ENCODE peak calls at places on chromosome 15, in four cellular contexts. L is mucosa of descending colon; P is CD4-positive, alpha-beta memory T cell; R is CD8-positive, alpha-beta T cell. F is an unnamed sample.

GRCh38 chr15:78761891-78762385 is 49.3 kb downstream of the ADAMTS7 start:
- DNase-seq in L (peak; percentile 45), P (no peak), R (no peak), F (no peak)

GRCh38 chr15:85704720-85705119 is 90.0 kb downstream of the KLHL25 start:
- DNase-seq in L (no peak), P (no peak), R (no peak), F (no peak)

GRCh38 chr15:60982249-60982932 is 246.7 kb downstream of the RORA start:
- DNase-seq in L (no peak), P (no peak), R (no peak), F (no peak)

GRCh38 chr15:34708422-34708821 is 46.4 kb downstream of the GJD2 start:
- DNase-seq in L (no peak), P (no peak), R (no peak), F (no peak)

GRCh38 chr15:40053234-40054055 is 14.5 kb upstream of the SRP14 start:
- DNase-seq in L (peak; percentile 45), P (no peak), R (no peak), F (no peak)

GRCh38 chr15:57440799-57441198 is 64.5 kb downstream of the CGNL1 start:
- DNase-seq in L (no peak), P (no peak), R (no peak), F (no peak)

GRCh38 chr15:67835349-67836133 is 4.3 kb downstream of the RNU6-1 start:
- DNase-seq in L (peak; percentile 57), P (no peak), R (no peak), F (no peak)

GRCh38 chr15:99016680-99017321 is 9.2 kb upstream of the PGPEP1L start:
- DNase-seq in L (no peak), P (no peak), R (no peak), F (no peak)

GRCh38 chr15:93302080-93302765 is 213.2 kb upstream of the RGMA start:
- DNase-seq in L (no peak), P (no peak), R (no peak), F (no peak)

GRCh38 chr15:93460717-93461116 is 371.7 kb upstream of the RGMA start:
- DNase-seq in L (no peak), P (no peak), R (no peak), F (no peak)

GRCh38 chr15:68620721-68621528 is 42.1 kb downstream of the CORO2B start:
- DNase-seq in L (peak; percentile 79), P (no peak), R (no peak), F (no peak)

GRCh38 chr15:100192092-100192695 is 149.6 kb downstream of the ADAMTS17 start:
- DNase-seq in L (no peak), P (no peak), R (no peak), F (no peak)

GRCh38 chr15:51765751-51766150 is 14.4 kb downstream of the TMOD2 start:
- DNase-seq in L (no peak), P (no peak), R (no peak), F (no peak)

GRCh38 chr15:57521503-57521902 is 70.2 kb upstream of the MYZAP start:
- DNase-seq in L (no peak), P (no peak), R (no peak), F (no peak)

GRCh38 chr15:32852771-32853170 is 135.0 kb downstream of the GREM1 start:
- DNase-seq in L (no peak), P (no peak), R (no peak), F (no peak)

GRCh38 chr15:87959658-87960057 is 296.9 kb downstream of the NTRK3 start:
- DNase-seq in L (no peak), P (no peak), R (no peak), F (no peak)

GRCh38 chr15:40048155-40048792 is 9.3 kb upstream of the SRP14 start:
- DNase-seq in L (peak; percentile 81), P (peak; percentile 19), R (no peak), F (no peak)

GRCh38 chr15:58019503-58020376 is 45.8 kb downstream of the ALDH1A2 start:
- DNase-seq in L (no peak), P (no peak), R (no peak), F (no peak)

GRCh38 chr15:31326729-31327673 is at the start of gene KLF13:
- DNase-seq in L (peak; percentile 88), P (no peak), R (peak; percentile 72), F (peak; percentile 58)

GRCh38 chr15:35184646-35185045 is 99.6 kb upstream of the NANOGP8 start:
- DNase-seq in L (no peak), P (no peak), R (no peak), F (no peak)

GRCh38 chr15:60757831-60758570 is 279.1 kb upstream of the ICE2 start:
- DNase-seq in L (no peak), P (no peak), R (no peak), F (no peak)

GRCh38 chr15:56886450-56886856 is 32.0 kb upstream of the TCF12 start:
- DNase-seq in L (no peak), P (no peak), R (no peak), F (no peak)

GRCh38 chr15:69607101-69607500 is 154.5 kb downstream of the RPLP1 start:
- DNase-seq in L (no peak), P (no peak), R (no peak), F (no peak)

GRCh38 chr15:101126618-101127502 is 125.0 kb downstream of the CHSY1 start:
- DNase-seq in L (no peak), P (no peak), R (no peak), F (no peak)

GRCh38 chr15:36778516-36778915 is 199.1 kb downstream of the CDIN1 start:
- DNase-seq in L (no peak), P (no peak), R (no peak), F (no peak)

GRCh38 chr15:74122403-74123130 is 7.8 kb upstream of the ISLR2 start:
- DNase-seq in L (no peak), P (no peak), R (no peak), F (no peak)

GRCh38 chr15:45849136-45849535 is 214.3 kb downstream of the SQOR start:
- DNase-seq in L (no peak), P (no peak), R (no peak), F (no peak)

GRCh38 chr15:77123854-77124253 is 52.9 kb upstream of the TSPAN3 start:
- DNase-seq in L (no peak), P (no peak), R (no peak), F (no peak)

DNA sequence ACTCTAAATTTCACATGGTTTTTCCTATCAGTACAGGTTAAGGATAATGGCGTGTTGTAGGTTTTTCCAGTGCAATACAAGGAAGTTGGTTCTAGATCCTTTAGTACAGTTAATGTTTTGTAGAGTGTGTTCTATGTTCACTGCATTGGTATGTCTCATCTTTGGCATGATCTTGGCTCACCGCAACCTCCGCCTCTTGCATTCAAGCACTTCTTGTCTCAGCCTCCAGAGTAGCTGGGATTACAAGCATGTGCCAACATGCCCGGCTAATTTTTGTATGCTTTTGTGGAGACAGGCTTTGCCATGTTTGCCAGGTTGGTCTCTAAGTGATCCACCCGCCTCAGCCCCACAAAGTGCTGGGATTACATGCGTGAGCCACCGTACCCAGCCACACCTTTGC is 30.4 kb downstream of the SNRPN start:
- DNase-seq in L (no peak), P (no peak), R (no peak), F (no peak)
- H3K9me3 ChIP-seq in L (peaks cover 82% of the 10 kb centered on the region), P (no peaks in the 10 kb centered on the region), R (peaks cover 35% of the 10 kb centered on the region), F (peaks cover 4% of the 10 kb centered on the region)

DNA sequence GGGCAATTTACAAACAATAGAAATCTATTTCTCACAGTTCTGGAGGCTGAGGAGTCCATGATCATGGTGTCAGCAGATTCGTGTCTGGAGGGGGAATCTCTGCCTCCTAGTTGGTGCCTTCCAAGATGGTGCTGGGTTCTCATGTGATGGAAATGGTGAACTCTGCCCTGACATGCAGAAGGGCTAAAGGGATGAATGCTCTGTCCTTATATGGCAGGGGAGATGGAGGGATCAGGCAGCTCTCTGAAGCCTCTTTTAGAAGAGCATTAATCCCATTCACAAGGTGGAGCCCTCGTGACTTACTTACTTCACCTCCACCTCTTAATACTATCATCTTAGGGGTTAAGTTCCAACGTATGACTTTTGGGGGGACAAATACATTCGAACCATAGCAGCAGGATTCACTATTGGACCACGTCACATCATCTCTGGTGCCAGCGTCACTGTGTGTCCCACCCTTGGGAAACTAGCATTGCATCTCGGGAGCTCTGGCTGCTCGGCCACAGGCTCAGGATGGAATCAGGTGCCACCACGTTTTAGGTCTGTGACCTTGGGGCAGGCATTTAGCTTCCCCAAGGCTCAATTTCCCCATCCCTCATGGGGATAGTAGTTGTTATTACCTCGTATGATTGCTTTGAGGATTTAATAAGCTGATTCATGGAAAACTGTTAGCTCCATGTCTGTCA is 53.0 kb downstream of the SV2B start:
- DNase-seq in L (no peak), P (no peak), R (no peak), F (no peak)
- H3K9me3 ChIP-seq in L (no peaks in the 10 kb centered on the region), P (no peaks in the 10 kb centered on the region), R (no peaks in the 10 kb centered on the region), F (no peaks in the 10 kb centered on the region)

GRCh38 chr15:25242957-25243799 is 195.6 kb downstream of the UBE3A start:
- DNase-seq in L (peak; percentile 25), P (no peak), R (no peak), F (peak; percentile 3)
- H3K9me3 ChIP-seq in L (peaks cover 93% of the 10 kb centered on the region), P (no peaks in the 10 kb centered on the region), R (no peaks in the 10 kb centered on the region), F (no peaks in the 10 kb centered on the region)

DNA sequence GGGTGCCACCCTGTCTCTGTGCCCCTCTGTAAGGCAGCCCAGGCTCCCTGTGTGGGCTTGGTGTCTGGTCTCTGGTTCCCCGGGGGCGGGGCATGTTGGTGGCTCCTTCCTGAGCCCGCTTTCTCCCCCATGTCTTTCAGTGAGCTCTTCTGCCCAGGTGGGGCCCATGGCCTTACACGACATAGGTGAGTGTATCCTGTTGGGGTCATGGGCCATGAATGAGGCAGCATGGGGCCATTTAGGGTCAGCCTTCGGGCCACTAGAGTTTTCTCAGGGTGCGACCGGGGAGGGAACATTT is 195.1 kb downstream of the UBE3A start:
- DNase-seq in L (peak; percentile 18), P (no peak), R (no peak), F (no peak)
- H3K9me3 ChIP-seq in L (peaks cover 92% of the 10 kb centered on the region), P (no peaks in the 10 kb centered on the region), R (no peaks in the 10 kb centered on the region), F (no peaks in the 10 kb centered on the region)

DNA sequence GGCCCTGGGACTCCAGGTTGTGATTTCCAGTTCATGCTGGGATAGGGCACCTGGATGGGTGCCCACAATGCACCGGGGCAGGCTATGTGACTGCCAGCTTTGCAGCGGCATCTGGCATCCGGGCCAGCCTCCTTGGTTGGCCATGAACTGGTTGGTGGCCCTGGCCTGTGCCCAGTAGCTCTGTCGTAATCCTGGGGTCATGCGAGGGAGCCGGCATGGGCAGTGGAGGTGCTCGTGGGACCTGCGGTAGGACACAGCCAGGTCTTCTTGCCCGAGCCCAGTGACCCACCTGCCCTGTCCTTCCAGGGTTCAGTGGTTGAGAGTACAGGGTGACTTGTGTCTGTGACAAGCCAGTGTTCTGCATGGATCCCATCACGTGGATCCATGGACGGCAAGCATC is 237.9 kb downstream of the SNRPN start:
- DNase-seq in L (no peak), P (no peak), R (no peak), F (no peak)
- H3K9me3 ChIP-seq in L (peaks cover 98% of the 10 kb centered on the region), P (no peaks in the 10 kb centered on the region), R (no peaks in the 10 kb centered on the region), F (no peaks in the 10 kb centered on the region)

GRCh38 chr15:25175033-25175788 is 220.4 kb downstream of the SNRPN start:
- DNase-seq in L (peak; percentile 7), P (no peak), R (no peak), F (peak; percentile 4)

GRCh38 chr15:25175789-25176615 is 221.2 kb downstream of the SNRPN start:
- DNase-seq in L (no peak), P (no peak), R (no peak), F (peak; percentile 4)

GRCh38 chr15:25171856-25172687 is 217.3 kb downstream of the SNRPN start:
- DNase-seq in L (peak; percentile 25), P (no peak), R (no peak), F (peak; percentile 7)

GRCh38 chr15:25172691-25173090 is 217.9 kb downstream of the SNRPN start:
- DNase-seq in L (no peak), P (no peak), R (no peak), F (no peak)

GRCh38 chr15:25173241-25174028 is 218.6 kb downstream of the SNRPN start:
- DNase-seq in L (peak; percentile 22), P (no peak), R (no peak), F (peak; percentile 4)
- H3K9me3 ChIP-seq in L (peaks cover 96% of the 10 kb centered on the region), P (no peaks in the 10 kb centered on the region), R (no peaks in the 10 kb centered on the region), F (no peaks in the 10 kb centered on the region)

F was measured in T-helper 17 cell.